ENCODE peak calls at places on chromosomes 7 and 10, in five cellular contexts. T is mammary epithelial cell, Q is AG04450, S is Peyer's patch, M is thoracic aorta. X is an unnamed sample.

GRCh38 chr10:63770523-63770922 is 249.3 kb downstream of the REEP3 start:
- DNase-seq in T (no peak), Q (no peak), S (no peak), M (no peak), X (no peak)

GRCh38 chr10:34236927-34237326 is 578.2 kb downstream of the PARD3 start:
- DNase-seq in T (no peak), Q (peak; percentile 36), S (no peak), M (no peak), X (no peak)

GRCh38 chr7:148834605-148835004 is 49.5 kb downstream of the EZH2 start:
- DNase-seq in T (no peak), Q (no peak), S (no peak), M (no peak), X (no peak)

GRCh38 chr10:3948843-3949242 is 163.8 kb upstream of the KLF6 start:
- DNase-seq in T (peak; percentile 33), Q (no peak), S (peak; percentile 62), M (no peak), X (no peak)

GRCh38 chr7:134890246-134891240 is 95.8 kb upstream of the AGBL3 start:
- DNase-seq in T (peak; percentile 90), Q (no peak), S (no peak), M (peak; percentile 27), X (peak; percentile 66)

GRCh38 chr10:122149138-122149606 is 121.9 kb upstream of the BTBD16 start:
- DNase-seq in T (no peak), Q (no peak), S (no peak), M (no peak), X (no peak)

GRCh38 chr10:103666109-103666508 is 172.6 kb downstream of the NEURL1 start:
- DNase-seq in T (no peak), Q (no peak), S (no peak), M (no peak), X (no peak)

GRCh38 chr7:92520024-92520423 is 8.3 kb downstream of the PEX1 start:
- DNase-seq in T (no peak), Q (no peak), S (no peak), M (no peak), X (no peak)

GRCh38 chr7:42350801-42351200 is 113.8 kb upstream of the GLI3 start:
- DNase-seq in T (no peak), Q (no peak), S (no peak), M (no peak), X (no peak)

GRCh38 chr10:1251769-1252168 is 195.6 kb downstream of the WDR37 start:
- DNase-seq in T (no peak), Q (no peak), S (no peak), M (no peak), X (no peak)

GRCh38 chr10:77533887-77534278 is 103.7 kb downstream of the KCNMA1 start:
- DNase-seq in T (peak; percentile 34), Q (no peak), S (no peak), M (no peak), X (no peak)

GRCh38 chr7:17990761-17991160 is 36.9 kb downstream of the PRPS1L1 start:
- DNase-seq in T (no peak), Q (no peak), S (no peak), M (no peak), X (no peak)

GRCh38 chr10:60399343-60399742 is 9.7 kb upstream of the ANK3 start:
- DNase-seq in T (peak; percentile 83), Q (no peak), S (no peak), M (no peak), X (no peak)

GRCh38 chr10:33314788-33315561 is 19.5 kb downstream of the NRP1 start:
- DNase-seq in T (no peak), Q (no peak), S (no peak), M (no peak), X (no peak)

GRCh38 chr10:102714621-102715455 is at the start of gene SFXN2:
- DNase-seq in T (no peak), Q (no peak), S (peak; percentile 59), M (no peak), X (no peak)

GRCh38 chr10:127849896-127850295 is 42.8 kb downstream of the CLRN3 start:
- DNase-seq in T (no peak), Q (no peak), S (no peak), M (no peak), X (no peak)

GRCh38 chr7:38673795-38674194 is 42.6 kb upstream of the AMPH start:
- DNase-seq in T (peak; percentile 87), Q (peak; percentile 44), S (no peak), M (no peak), X (peak; percentile 41)

GRCh38 chr10:75987610-75988009 is 556.2 kb downstream of the LRMDA start:
- DNase-seq in T (peak; percentile 11), Q (no peak), S (no peak), M (no peak), X (no peak)

GRCh38 chr7:157618091-157618726 is 281.4 kb downstream of the DNAJB6 start:
- DNase-seq in T (no peak), Q (no peak), S (no peak), M (no peak), X (no peak)

GRCh38 chr7:148255333-148255732 is 335.2 kb upstream of the C7orf33 start:
- DNase-seq in T (no peak), Q (no peak), S (no peak), M (no peak), X (no peak)

GRCh38 chr7:24896031-24896433 is 83.9 kb downstream of the OSBPL3 start:
- DNase-seq in T (no peak), Q (no peak), S (peak; percentile 45), M (no peak), X (no peak)

GRCh38 chr10:132861116-132861691 is 75.3 kb upstream of the NKX6-2 start:
- DNase-seq in T (no peak), Q (no peak), S (no peak), M (no peak), X (no peak)

GRCh38 chr7:39709768-39710291 is 86.5 kb downstream of the RALA start:
- DNase-seq in T (no peak), Q (peak; percentile 85), S (no peak), M (no peak), X (no peak)

GRCh38 chr10:86673827-86674581 is 5.7 kb downstream of the LDB3 start:
- DNase-seq in T (no peak), Q (no peak), S (no peak), M (no peak), X (no peak)

GRCh38 chr7:28112056-28112455 is 68.5 kb downstream of the JAZF1 start:
- DNase-seq in T (no peak), Q (no peak), S (no peak), M (no peak), X (no peak)

GRCh38 chr10:119521443-119522204 is 20.9 kb downstream of the RGS10 start:
- DNase-seq in T (peak; percentile 70), Q (peak; percentile 58), S (no peak), M (no peak), X (no peak)

GRCh38 chr7:32658034-32658944 is 163.0 kb downstream of the AVL9 start:
- DNase-seq in T (no peak), Q (no peak), S (no peak), M (no peak), X (no peak)

GRCh38 chr10:56346845-56347415 is 14.1 kb downstream of the ZWINT start:
- DNase-seq in T (peak; percentile 47), Q (no peak), S (no peak), M (no peak), X (peak; percentile 29)

GRCh38 chr7:31497501-31497900 is 16.4 kb upstream of the ITPRID1 start:
- DNase-seq in T (peak; percentile 19), Q (no peak), S (no peak), M (no peak), X (no peak)

GRCh38 chr7:138125119-138125518 is 48.9 kb downstream of the AKR1D1 start:
- DNase-seq in T (peak; percentile 58), Q (no peak), S (no peak), M (no peak), X (no peak)

GRCh38 chr7:105352018-105352612 is 36.6 kb downstream of the SRPK2 start:
- DNase-seq in T (peak; percentile 68), Q (peak; percentile 55), S (peak; percentile 76), M (no peak), X (peak; percentile 24)
- H3K27ac ChIP-seq in T (peak overlapping the region; percentile 59), Q (peak overlapping the region; percentile 86), S (peak overlapping the region; percentile 62), M (no peak overlapping the region), X (peak overlapping the region; percentile 69)

GRCh38 chr7:6186578-6186977 is 85.8 kb downstream of the CYTH3 start:
- DNase-seq in T (no peak), Q (no peak), S (no peak), M (no peak), X (no peak)
- H3K27ac ChIP-seq in T (no peak overlapping the region), Q (no peak overlapping the region), S (no peak overlapping the region), M (no peak overlapping the region), X (no peak overlapping the region)

GRCh38 chr10:44295619-44296222 is 89.2 kb downstream of the CXCL12 start:
- DNase-seq in T (no peak), Q (no peak), S (no peak), M (no peak), X (no peak)

GRCh38 chr10:44293306-44293778 is 91.6 kb downstream of the CXCL12 start:
- DNase-seq in T (no peak), Q (no peak), S (no peak), M (no peak), X (no peak)

GRCh38 chr10:44292390-44293002 is 92.4 kb downstream of the CXCL12 start:
- DNase-seq in T (no peak), Q (no peak), S (no peak), M (no peak), X (no peak)

GRCh38 chr10:44293842-44294241 is 91.1 kb downstream of the CXCL12 start:
- DNase-seq in T (no peak), Q (peak; percentile 88), S (no peak), M (no peak), X (no peak)

GRCh38 chr10:44294726-44295412 is 90.0 kb downstream of the CXCL12 start:
- DNase-seq in T (no peak), Q (no peak), S (no peak), M (no peak), X (no peak)
- H3K27ac ChIP-seq in T (no peak overlapping the region), Q (peak overlapping the region; percentile 88), S (peak overlapping the region; percentile 86), M (peak overlapping the region; percentile 89), X (no peak overlapping the region)

GRCh38 chr7:2009541-2010001 is 223.2 kb downstream of the MAD1L1 start:
- DNase-seq in T (no peak), Q (no peak), S (no peak), M (no peak), X (no peak)

GRCh38 chr7:2010551-2011265 is 222.0 kb downstream of the MAD1L1 start:
- DNase-seq in T (no peak), Q (no peak), S (no peak), M (no peak), X (no peak)

GRCh38 chr7:2008936-2009540 is 223.7 kb downstream of the MAD1L1 start:
- DNase-seq in T (no peak), Q (no peak), S (no peak), M (no peak), X (no peak)

GRCh38 chr7:2011266-2012043 is 221.3 kb downstream of the MAD1L1 start:
- DNase-seq in T (no peak), Q (no peak), S (no peak), M (no peak), X (no peak)

GRCh38 chr7:2010101-2010500 is 222.6 kb downstream of the MAD1L1 start:
- DNase-seq in T (no peak), Q (no peak), S (no peak), M (no peak), X (no peak)
- H3K27ac ChIP-seq in T (no peak overlapping the region), Q (no peak overlapping the region), S (no peak overlapping the region), M (no peak overlapping the region), X (no peak overlapping the region)